ENCODE peak calls at places on chromosomes 2 and 18, in eight cellular contexts. P is mucosa of descending colon, A is mammary epithelial cell, T is sigmoid colon, Z is gastrocnemius medialis, O is upper lobe of right lung, X is fibroblast of mammary gland, M is H1. E is an unnamed sample.

GRCh38 chr18:79570266-79571201 is 109.1 kb upstream of the CTDP1 start:
- DNase-seq in Z (no peak), P (peak), X (peak), A (no peak), M (peak), T (peak), O (no peak), E (peak)

GRCh38 chr2:176827269-176827668 is 385.3 kb upstream of the HNRNPA3 start:
- DNase-seq in Z (no peak), O (no peak), X (no peak), M (no peak), T (no peak), P (no peak), A (no peak), E (no peak)

GRCh38 chr2:239294571-239295054 is 106.2 kb downstream of the HDAC4 start:
- DNase-seq in P (peak), T (peak), O (no peak), A (no peak), X (no peak), M (no peak), Z (peak), E (peak)

GRCh38 chr2:183038341-183039300 is at the start of gene NCKAP1:
- DNase-seq in Z (peak), O (peak), P (peak), T (peak), X (peak), M (peak), A (peak), E (peak)

GRCh38 chr2:31239842-31240198 is 5.9 kb downstream of the EHD3 start:
- DNase-seq in X (peak), P (no peak), T (no peak), O (no peak), M (no peak), A (no peak), Z (peak), E (no peak)

GRCh38 chr18:74353169-74353775 is 37.6 kb downstream of the C18orf63 start:
- DNase-seq in O (no peak), M (no peak), X (peak), Z (peak), A (peak), P (peak), T (peak), E (no peak)

GRCh38 chr2:33081691-33082090 is 134.9 kb downstream of the LTBP1 start:
- DNase-seq in X (no peak), P (no peak), A (no peak), Z (no peak), O (no peak), T (no peak), M (no peak), E (no peak)

GRCh38 chr2:171491292-171491691 is 31.0 kb upstream of the CYBRD1 start:
- DNase-seq in P (no peak), O (no peak), T (no peak), A (no peak), Z (no peak), X (no peak), M (peak), E (no peak)

GRCh38 chr2:240387669-240388358 is 47.6 kb upstream of the GPC1 start:
- DNase-seq in A (peak), O (no peak), P (peak), M (no peak), X (peak), T (peak), Z (peak), E (peak)

GRCh38 chr18:39453882-39454281 is 1888.3 kb upstream of the CELF4 start:
- DNase-seq in T (no peak), Z (no peak), M (no peak), X (peak), O (no peak), A (peak), P (no peak), E (no peak)

GRCh38 chr2:16615687-16616615 is 49.7 kb downstream of the CYRIA start:
- DNase-seq in T (peak), M (no peak), Z (no peak), P (no peak), X (no peak), O (no peak), A (no peak), E (no peak)

GRCh38 chr18:61949946-61950345 is 57.1 kb upstream of the RNF152 start:
- DNase-seq in O (no peak), P (no peak), X (peak), T (no peak), Z (no peak), A (peak), M (no peak), E (no peak)

GRCh38 chr2:189328451-189329249 is 112.6 kb upstream of the WDR75 start:
- DNase-seq in M (no peak), A (no peak), O (no peak), X (peak), T (no peak), P (no peak), Z (no peak), E (no peak)

GRCh38 chr2:179917272-179917671 is 55.9 kb upstream of the ZNF385B start:
- DNase-seq in O (no peak), A (peak), M (no peak), Z (no peak), X (peak), T (no peak), P (no peak), E (no peak)

GRCh38 chr2:74836675-74837401 is 2.9 kb downstream of the HK2 start:
- DNase-seq in O (no peak), Z (no peak), T (no peak), A (no peak), P (no peak), M (peak), X (no peak), E (no peak)

GRCh38 chr2:79887747-79888374 is 375.0 kb downstream of the CTNNA2 start:
- DNase-seq in P (no peak), O (no peak), M (no peak), T (no peak), X (peak), Z (no peak), A (peak), E (no peak)

GRCh38 chr18:985301-985700 is 80.6 kb downstream of the ADCYAP1 start:
- DNase-seq in Z (no peak), A (no peak), O (no peak), M (no peak), X (no peak), T (no peak), P (no peak), E (no peak)

GRCh38 chr18:11167778-11168177 is 18.4 kb upstream of the PIEZO2 start:
- DNase-seq in P (no peak), O (no peak), X (peak), T (no peak), A (no peak), Z (no peak), M (no peak), E (no peak)

GRCh38 chr2:172226244-172227061 is 123.8 kb upstream of the DLX2 start:
- DNase-seq in X (no peak), A (peak), M (no peak), P (peak), Z (no peak), O (no peak), T (no peak), E (no peak)

GRCh38 chr2:11312770-11313471 is 31.5 kb downstream of the ROCK2 start:
- DNase-seq in P (no peak), Z (no peak), T (no peak), M (no peak), X (no peak), O (no peak), A (no peak), E (no peak)

GRCh38 chr2:238497610-238498005 is 70.9 kb downstream of the ASB1 start:
- DNase-seq in P (no peak), T (no peak), X (no peak), Z (no peak), A (no peak), M (peak), O (peak), E (no peak)

GRCh38 chr2:136126527-136126926 is 8.6 kb upstream of the CXCR4 start:
- DNase-seq in P (no peak), Z (no peak), X (no peak), A (no peak), T (no peak), M (no peak), O (no peak), E (no peak)

GRCh38 chr2:66433945-66434678 is 813 bp upstream of the MEIS1 start:
- DNase-seq in P (peak), X (peak), T (peak), O (peak), A (peak), M (peak), Z (no peak), E (peak)

GRCh38 chr2:157155992-157156391 is 101.5 kb upstream of the GALNT5 start:
- DNase-seq in Z (no peak), T (no peak), O (no peak), P (no peak), M (no peak), X (no peak), A (no peak), E (no peak)

GRCh38 chr2:3349211-3349693 is 28.4 kb downstream of the EIPR1 start:
- DNase-seq in X (peak), Z (no peak), P (no peak), A (peak), M (no peak), O (peak), T (no peak), E (no peak)

GRCh38 chr2:230319211-230319862 is 7.7 kb upstream of the SP140L start:
- DNase-seq in O (no peak), A (no peak), P (no peak), Z (no peak), T (no peak), M (no peak), X (no peak), E (no peak)

GRCh38 chr2:172307800-172308199 is 119.6 kb upstream of the ITGA6 start:
- DNase-seq in A (peak), X (no peak), Z (no peak), P (peak), T (no peak), M (no peak), O (no peak), E (no peak)

GRCh38 chr18:35770360-35770759 is 188.8 kb downstream of the GALNT1 start:
- DNase-seq in Z (no peak), A (peak), T (no peak), O (no peak), X (peak), M (no peak), P (no peak), E (no peak)

GRCh38 chr18:8045890-8046289 is 478.8 kb downstream of the PTPRM start:
- DNase-seq in A (no peak), P (no peak), Z (no peak), M (no peak), O (no peak), T (no peak), X (peak), E (no peak)

GRCh38 chr18:62402342-62402948 is 77.3 kb downstream of the TNFRSF11A start:
- DNase-seq in O (no peak), Z (no peak), A (no peak), P (no peak), M (no peak), T (no peak), X (no peak), E (no peak)

GRCh38 chr2:219476605-219477578 is 21.8 kb upstream of the GMPPA start:
- DNase-seq in X (no peak), P (no peak), A (no peak), T (no peak), M (peak), O (no peak), Z (no peak), E (no peak)

GRCh38 chr2:36573165-36573564 is 24.8 kb downstream of the FEZ2 start:
- DNase-seq in X (no peak), T (no peak), P (no peak), O (no peak), Z (no peak), A (no peak), M (no peak), E (no peak)
- TF ChIP-seq CTCF in X (no peak), T (no peak), P (no peak), O (no peak), Z (no peak), A (no peak), M (no peak), E (no peak)

GRCh38 chr2:45896281-45896680 is 244.8 kb downstream of the PRKCE start:
- DNase-seq in A (no peak), X (no peak), P (no peak), M (no peak), O (no peak), Z (no peak), T (no peak), E (no peak)
- TF ChIP-seq CTCF in A (no peak), X (no peak), P (no peak), M (no peak), O (no peak), Z (no peak), T (no peak), E (no peak)

GRCh38 chr2:70461981-70462876 is 91.4 kb downstream of the TGFA start:
- DNase-seq in M (no peak), A (no peak), O (no peak), P (no peak), Z (no peak), X (no peak), T (no peak), E (no peak)
- TF ChIP-seq CTCF in M (no peak), A (no peak), O (no peak), P (no peak), Z (no peak), X (no peak), T (no peak), E (no peak)

DNA sequence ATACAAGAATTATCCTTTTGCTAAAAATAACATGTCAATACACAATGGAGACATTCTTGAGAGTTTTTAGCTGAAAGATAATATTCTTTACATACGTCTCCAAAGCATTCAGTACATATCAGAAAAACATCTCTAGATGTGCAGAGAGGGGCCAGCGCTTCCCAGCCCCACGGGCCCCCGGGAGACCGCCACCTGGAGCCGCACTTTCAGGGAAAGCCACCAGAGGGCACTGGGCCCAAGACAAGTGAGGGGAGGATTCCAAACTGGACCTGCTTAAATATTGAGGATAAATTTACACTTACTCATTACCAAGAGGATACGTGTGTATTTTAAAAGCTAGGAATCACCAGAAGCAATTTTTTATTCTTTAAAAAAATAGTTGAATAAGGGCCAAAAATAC is 499.5 kb downstream of the GALR1 start:
- DNase-seq in T (no peak), Z (no peak), X (peak), P (no peak), A (no peak), O (no peak), M (peak), E (no peak)
- TF ChIP-seq CTCF in T (no peak), Z (no peak), X (peak), P (no peak), A (no peak), O (peak), M (peak), E (peak)

DNA sequence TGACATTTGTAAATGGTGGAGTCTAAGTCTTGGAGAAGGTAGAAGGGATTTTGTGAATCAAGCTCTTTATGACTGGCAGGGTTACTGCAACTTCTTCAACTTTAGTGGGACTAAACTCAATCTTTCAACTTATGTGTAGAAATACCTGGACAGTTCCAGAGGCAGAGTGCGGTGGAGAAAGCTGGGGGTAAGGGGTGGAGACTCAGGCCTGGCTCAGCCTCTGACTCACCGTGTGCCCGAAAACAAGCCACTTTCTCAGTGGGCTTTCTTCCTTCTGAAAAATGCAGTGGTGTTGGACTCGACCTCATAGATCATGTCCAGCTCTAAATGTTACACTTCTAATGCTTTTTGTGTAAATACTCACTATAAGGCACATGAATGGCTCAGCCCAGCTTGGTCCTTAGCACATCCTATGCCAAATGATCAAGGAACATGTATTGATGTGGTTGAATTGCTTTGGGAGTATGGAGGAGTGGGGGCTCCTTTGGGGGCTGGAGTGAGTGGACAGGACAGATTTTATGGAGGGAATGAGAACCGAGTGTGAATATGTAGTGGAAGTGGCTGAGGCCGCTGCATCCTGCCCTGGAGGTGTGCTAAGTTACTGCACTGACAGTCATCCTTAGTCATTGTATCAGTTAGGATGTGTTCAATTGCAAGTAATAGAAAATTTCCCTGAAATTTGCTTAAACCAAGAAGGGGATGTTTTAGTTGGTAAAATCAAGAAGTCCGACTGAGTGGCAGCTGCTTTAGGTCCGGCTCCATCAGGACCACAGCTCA is 32.2 kb upstream of the IGFBP5 start:
- DNase-seq in M (no peak), O (no peak), P (no peak), T (no peak), A (no peak), X (no peak), Z (no peak), E (no peak)
- TF ChIP-seq CTCF in M (no peak), O (no peak), P (no peak), T (no peak), A (peak), X (peak), Z (no peak), E (no peak)

DNA sequence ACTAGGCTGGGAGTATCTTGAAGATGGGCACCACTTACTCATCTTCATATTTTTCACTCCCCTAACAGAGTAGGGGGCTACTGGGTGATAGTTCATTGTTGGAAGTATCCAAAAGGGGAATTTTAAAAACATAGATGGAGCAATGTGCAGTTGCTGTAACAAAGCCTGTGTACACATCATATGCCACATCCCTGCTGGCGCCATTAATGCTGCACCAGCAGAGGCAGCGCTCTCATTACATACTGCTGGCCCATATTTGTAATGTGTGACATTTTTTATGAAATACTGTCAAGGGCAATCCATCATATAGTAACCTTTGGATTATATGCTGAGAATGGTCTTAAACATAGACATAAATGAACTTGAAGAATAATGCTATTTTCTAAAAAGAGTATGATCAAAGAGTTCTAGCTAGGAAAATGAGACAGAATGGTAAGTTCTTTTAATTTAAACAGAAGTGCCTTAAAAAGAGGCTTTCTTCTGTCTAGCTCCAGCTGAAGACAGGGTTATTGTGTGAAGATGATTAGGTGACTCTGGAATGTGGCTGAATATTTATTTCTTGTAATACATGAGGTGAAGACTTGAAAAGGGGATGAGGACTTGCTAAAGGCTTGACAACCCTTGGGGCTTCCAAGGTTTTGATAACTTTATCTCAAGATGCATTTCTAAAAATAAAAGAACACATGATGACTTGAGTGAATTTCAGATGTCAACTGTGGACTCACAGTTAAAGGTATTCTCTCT is 2.4 kb upstream of the TMEM178A start:
- DNase-seq in P (no peak), M (no peak), T (no peak), X (no peak), Z (no peak), O (no peak), A (no peak), E (no peak)
- TF ChIP-seq CTCF in P (no peak), M (no peak), T (no peak), X (no peak), Z (no peak), O (no peak), A (no peak), E (no peak)